ENCODE peak calls at places on chromosomes 5 and 9, in seven cellular contexts. One of them, this sample, is unnamed.

GRCh38 chr9:108511200-108511756 is 344.5 kb downstream of the ACTL7B start:
- DNase-seq in vagina: no peak
- DNase-seq in ovary: no peak
- DNase-seq in HCT116: no peak
- DNase-seq in body of pancreas: no peak
- DNase-seq in breast epithelium: no peak
- DNase-seq in uterus: no peak
- DNase-seq in this sample: no peak

GRCh38 chr5:34487956-34488355 is 168.2 kb upstream of the RAI14 start:
- DNase-seq in vagina: no peak
- DNase-seq in body of pancreas: no peak
- DNase-seq in HCT116: no peak
- DNase-seq in breast epithelium: no peak
- DNase-seq in uterus: no peak
- DNase-seq in ovary: no peak
- DNase-seq in this sample: no peak

GRCh38 chr9:126613656-126614055 is at the start of gene LMX1B:
- DNase-seq in body of pancreas: peak; percentile 51
- DNase-seq in HCT116: peak; percentile 63
- DNase-seq in breast epithelium: peak; percentile 59
- DNase-seq in uterus: no peak
- DNase-seq in ovary: no peak
- DNase-seq in vagina: no peak
- DNase-seq in this sample: no peak

GRCh38 chr9:86322973-86323644 is 31.1 kb downstream of the TUT7 start:
- DNase-seq in breast epithelium: no peak
- DNase-seq in body of pancreas: no peak
- DNase-seq in uterus: no peak
- DNase-seq in ovary: no peak
- DNase-seq in HCT116: no peak
- DNase-seq in vagina: no peak
- DNase-seq in this sample: no peak

GRCh38 chr5:103474671-103475070 is 87.9 kb downstream of the NUDT12 start:
- DNase-seq in uterus: no peak
- DNase-seq in vagina: no peak
- DNase-seq in breast epithelium: no peak
- DNase-seq in HCT116: no peak
- DNase-seq in ovary: no peak
- DNase-seq in body of pancreas: no peak
- DNase-seq in this sample: no peak

GRCh38 chr9:129026442-129027223 is 1.5 kb downstream of the SH3GLB2 start:
- DNase-seq in body of pancreas: peak; percentile 78
- DNase-seq in ovary: no peak
- DNase-seq in vagina: no peak
- DNase-seq in uterus: peak; percentile 32
- DNase-seq in HCT116: no peak
- DNase-seq in breast epithelium: peak; percentile 72
- DNase-seq in this sample: no peak

GRCh38 chr5:157772077-157772613 is 28.6 kb downstream of the LSM11 start:
- DNase-seq in uterus: no peak
- DNase-seq in HCT116: no peak
- DNase-seq in vagina: no peak
- DNase-seq in ovary: no peak
- DNase-seq in body of pancreas: no peak
- DNase-seq in breast epithelium: no peak
- DNase-seq in this sample: no peak

GRCh38 chr5:160188151-160188967 is 40.9 kb upstream of the FABP6 start:
- DNase-seq in ovary: peak; percentile 78
- DNase-seq in vagina: no peak
- DNase-seq in uterus: peak; percentile 65
- DNase-seq in breast epithelium: no peak
- DNase-seq in body of pancreas: peak; percentile 71
- DNase-seq in HCT116: no peak
- DNase-seq in this sample: no peak

GRCh38 chr5:56264417-56265025 is 31.4 kb upstream of the ANKRD55 start:
- DNase-seq in HCT116: peak; percentile 61
- DNase-seq in ovary: no peak
- DNase-seq in body of pancreas: peak; percentile 51
- DNase-seq in breast epithelium: no peak
- DNase-seq in uterus: peak; percentile 23
- DNase-seq in vagina: no peak
- DNase-seq in this sample: no peak

GRCh38 chr5:90437663-90438062 is 28.1 kb upstream of the CETN3 start:
- DNase-seq in vagina: no peak
- DNase-seq in breast epithelium: no peak
- DNase-seq in ovary: no peak
- DNase-seq in body of pancreas: no peak
- DNase-seq in HCT116: no peak
- DNase-seq in uterus: no peak
- DNase-seq in this sample: no peak

GRCh38 chr9:134624827-134625181 is 16.8 kb upstream of the COL5A1 start:
- DNase-seq in vagina: no peak
- DNase-seq in breast epithelium: no peak
- DNase-seq in HCT116: peak; percentile 18
- DNase-seq in uterus: peak; percentile 7
- DNase-seq in ovary: no peak
- DNase-seq in body of pancreas: peak; percentile 7
- DNase-seq in this sample: no peak

GRCh38 chr9:19232830-19233194 is 2.3 kb downstream of the DENND4C start:
- DNase-seq in HCT116: no peak
- DNase-seq in uterus: no peak
- DNase-seq in ovary: no peak
- DNase-seq in vagina: no peak
- DNase-seq in body of pancreas: no peak
- DNase-seq in breast epithelium: no peak
- DNase-seq in this sample: no peak

GRCh38 chr5:21791304-21791703 is 1061.8 kb downstream of the CDH12 start:
- DNase-seq in uterus: no peak
- DNase-seq in vagina: no peak
- DNase-seq in body of pancreas: no peak
- DNase-seq in ovary: no peak
- DNase-seq in HCT116: no peak
- DNase-seq in breast epithelium: no peak
- DNase-seq in this sample: no peak

GRCh38 chr9:129162901-129163670 is 15.0 kb downstream of the IER5L start:
- DNase-seq in vagina: no peak
- DNase-seq in breast epithelium: no peak
- DNase-seq in HCT116: no peak
- DNase-seq in ovary: no peak
- DNase-seq in uterus: no peak
- DNase-seq in body of pancreas: no peak
- DNase-seq in this sample: no peak

GRCh38 chr9:126228779-126229444 is 97.7 kb upstream of the MVB12B start:
- DNase-seq in vagina: peak; percentile 91
- DNase-seq in ovary: peak; percentile 77
- DNase-seq in uterus: peak; percentile 42
- DNase-seq in HCT116: peak; percentile 53
- DNase-seq in body of pancreas: peak; percentile 67
- DNase-seq in breast epithelium: peak; percentile 38
- DNase-seq in this sample: no peak

GRCh38 chr9:135775911-135776310 is 73.9 kb downstream of the KCNT1 start:
- DNase-seq in uterus: no peak
- DNase-seq in breast epithelium: no peak
- DNase-seq in body of pancreas: no peak
- DNase-seq in vagina: no peak
- DNase-seq in HCT116: no peak
- DNase-seq in ovary: no peak
- DNase-seq in this sample: no peak

GRCh38 chr5:119171686-119172085 is 100.8 kb downstream of the DMXL1 start:
- DNase-seq in uterus: no peak
- DNase-seq in breast epithelium: no peak
- DNase-seq in ovary: no peak
- DNase-seq in HCT116: no peak
- DNase-seq in body of pancreas: no peak
- DNase-seq in vagina: no peak
- DNase-seq in this sample: no peak

GRCh38 chr9:35426627-35427026 is 63.3 kb upstream of the RUSC2 start:
- DNase-seq in ovary: no peak
- DNase-seq in uterus: no peak
- DNase-seq in vagina: no peak
- DNase-seq in body of pancreas: no peak
- DNase-seq in HCT116: no peak
- DNase-seq in breast epithelium: no peak
- DNase-seq in this sample: no peak

GRCh38 chr5:74632947-74633356 is 7.6 kb downstream of the ENC1 start:
- DNase-seq in breast epithelium: no peak
- DNase-seq in vagina: no peak
- DNase-seq in ovary: no peak
- DNase-seq in body of pancreas: no peak
- DNase-seq in HCT116: peak; percentile 57
- DNase-seq in uterus: no peak
- DNase-seq in this sample: no peak

GRCh38 chr5:54758038-54758437 is 227.4 kb downstream of the ESM1 start:
- DNase-seq in uterus: no peak
- DNase-seq in body of pancreas: no peak
- DNase-seq in HCT116: no peak
- DNase-seq in vagina: no peak
- DNase-seq in breast epithelium: no peak
- DNase-seq in ovary: no peak
- DNase-seq in this sample: no peak

DNA sequence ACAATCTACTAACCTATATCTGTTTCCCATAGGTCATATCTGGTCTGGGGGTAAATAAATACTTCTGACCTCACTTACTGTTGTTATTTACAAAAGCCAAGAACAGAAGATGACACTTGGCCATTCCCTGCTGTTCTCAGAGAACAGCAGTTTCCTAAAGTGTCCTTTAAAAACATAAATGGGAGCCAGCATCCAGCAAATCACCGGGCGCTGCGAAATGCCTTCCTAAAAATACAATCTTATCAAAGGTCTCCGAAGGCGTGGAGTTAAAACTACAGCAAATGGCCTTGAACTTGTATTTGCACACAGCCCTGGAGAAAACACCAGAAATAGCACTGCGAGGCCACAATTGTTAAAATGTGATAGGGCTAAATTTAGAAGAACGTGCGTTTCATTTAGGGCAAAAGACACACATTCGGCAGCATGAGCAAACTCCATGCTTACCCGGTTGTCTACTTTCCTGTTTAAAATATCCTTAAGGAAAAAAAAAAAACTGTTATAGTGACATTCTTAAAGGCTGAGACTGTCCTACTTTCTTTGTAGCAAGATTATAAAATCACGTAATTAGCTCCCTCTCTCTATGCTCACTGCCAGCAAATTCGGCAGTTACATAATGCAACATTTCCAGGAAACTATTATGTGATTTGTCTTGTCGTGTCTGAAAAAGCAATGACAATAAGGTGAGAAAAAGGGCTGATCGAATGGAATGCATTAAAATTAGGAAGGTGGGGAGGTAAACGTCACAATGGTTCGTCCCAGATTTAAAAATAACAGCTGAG is 1.5 kb downstream of the NFIL3 start:
- DNase-seq in breast epithelium: no peak
- DNase-seq in uterus: peak; percentile 29
- DNase-seq in vagina: no peak
- DNase-seq in ovary: peak; percentile 53
- DNase-seq in HCT116: no peak
- DNase-seq in body of pancreas: peak; percentile 25
- DNase-seq in this sample: no peak
- TF ChIP-seq POLR2A in breast epithelium: no peak
- TF ChIP-seq POLR2A in uterus: no peak
- TF ChIP-seq POLR2A in vagina: no peak
- TF ChIP-seq POLR2A in ovary: no peak
- TF ChIP-seq POLR2A in HCT116: no peak
- TF ChIP-seq POLR2A in body of pancreas: no peak
- TF ChIP-seq POLR2A in this sample: no peak

GRCh38 chr9:11735391-11735790 is 957.8 kb upstream of the TYRP1 start:
- DNase-seq in breast epithelium: no peak
- DNase-seq in body of pancreas: no peak
- DNase-seq in uterus: no peak
- DNase-seq in ovary: no peak
- DNase-seq in vagina: no peak
- DNase-seq in HCT116: no peak
- DNase-seq in this sample: no peak
- H3K9me3 ChIP-seq in breast epithelium: peaks cover 5% of the 10 kb centered on the region
- H3K9me3 ChIP-seq in body of pancreas: no peaks in the 10 kb centered on the region
- H3K9me3 ChIP-seq in uterus: no peaks in the 10 kb centered on the region
- H3K9me3 ChIP-seq in ovary: no peaks in the 10 kb centered on the region
- H3K9me3 ChIP-seq in vagina: no peaks in the 10 kb centered on the region
- H3K9me3 ChIP-seq in HCT116: peaks cover 5% of the 10 kb centered on the region
- H3K9me3 ChIP-seq in this sample: no peaks in the 10 kb centered on the region

DNA sequence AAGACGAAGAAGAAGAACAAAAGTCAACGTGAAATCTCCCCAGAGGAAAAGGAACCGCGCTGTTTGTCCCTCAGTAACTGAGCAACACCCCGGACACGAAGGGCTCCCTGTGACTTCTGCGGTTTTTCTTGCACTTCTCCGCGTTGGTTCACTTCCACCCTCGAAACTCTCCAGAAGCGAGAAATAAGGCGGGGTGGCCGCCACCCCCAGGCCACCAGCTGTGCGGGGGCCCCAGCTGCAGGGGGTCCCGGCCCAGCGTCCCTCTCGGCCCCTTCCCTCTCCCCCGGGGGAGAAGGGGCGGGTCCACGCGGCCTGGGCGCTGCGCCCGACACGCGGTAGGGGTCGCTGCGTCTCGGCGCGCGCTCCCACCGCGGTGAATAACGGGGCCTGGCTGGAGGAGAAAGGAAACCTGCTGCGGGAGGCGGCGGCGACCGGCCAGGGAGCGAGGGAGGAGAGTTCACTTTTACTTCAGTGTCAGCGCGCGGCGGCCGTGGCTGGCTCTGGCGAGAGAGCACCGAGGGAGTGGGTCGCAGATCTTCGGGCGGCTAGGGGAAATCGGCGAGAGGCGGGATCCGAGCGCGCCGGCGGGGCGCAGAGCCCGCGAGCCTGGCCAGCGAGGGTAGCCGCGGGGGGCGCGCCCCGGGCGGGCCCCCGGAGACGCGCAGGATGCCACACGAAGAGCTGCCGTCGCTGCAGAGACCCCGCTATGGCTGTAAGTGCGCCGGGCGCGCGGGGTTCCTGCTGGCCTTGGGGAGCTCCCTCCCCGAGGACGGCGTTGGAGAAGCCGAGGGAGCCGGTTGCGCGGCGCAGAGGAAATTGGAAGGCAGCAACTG is at the start of gene IQGAP2:
- DNase-seq in uterus: peak; percentile 18
- DNase-seq in breast epithelium: peak; percentile 56
- DNase-seq in ovary: peak; percentile 82
- DNase-seq in HCT116: peak; percentile 37
- DNase-seq in body of pancreas: peak; percentile 75
- DNase-seq in vagina: no peak
- DNase-seq in this sample: peak; percentile 54
- TF ChIP-seq POLR2A in uterus: no peak
- TF ChIP-seq POLR2A in breast epithelium: no peak
- TF ChIP-seq POLR2A in ovary: no peak
- TF ChIP-seq POLR2A in HCT116: no peak
- TF ChIP-seq POLR2A in body of pancreas: peak; percentile 70
- TF ChIP-seq POLR2A in vagina: no peak
- TF ChIP-seq POLR2A in this sample: no peak

GRCh38 chr5:8907168-8907868 is 638.6 kb downstream of the SEMA5A start:
- DNase-seq in breast epithelium: no peak
- DNase-seq in body of pancreas: no peak
- DNase-seq in uterus: no peak
- DNase-seq in ovary: no peak
- DNase-seq in HCT116: no peak
- DNase-seq in vagina: no peak
- DNase-seq in this sample: no peak
- H3K9me3 ChIP-seq in breast epithelium: no peaks in the 10 kb centered on the region
- H3K9me3 ChIP-seq in body of pancreas: no peaks in the 10 kb centered on the region
- H3K9me3 ChIP-seq in uterus: no peaks in the 10 kb centered on the region
- H3K9me3 ChIP-seq in ovary: no peaks in the 10 kb centered on the region
- H3K9me3 ChIP-seq in HCT116: peaks cover 4% of the 10 kb centered on the region
- H3K9me3 ChIP-seq in vagina: no peaks in the 10 kb centered on the region
- H3K9me3 ChIP-seq in this sample: no peaks in the 10 kb centered on the region